ENCODE peak calls at places on chromosomes 3 and 15, in five cellular contexts. One of them, this sample, is unnamed.

GRCh38 chr3:196399485-196399945 is 32.7 kb downstream of the UBXN7 start:
- DNase-seq in NCI-H1092 treated with DMSO at 0.1 percent for 48 hours: no peak
- DNase-seq in sigmoid colon: no peak
- DNase-seq in lung: no peak
- DNase-seq in NCI-H82: no peak
- DNase-seq in this sample: no peak

GRCh38 chr3:78919021-78919755 is 848.6 kb downstream of the ROBO1 start:
- DNase-seq in NCI-H1092 treated with DMSO at 0.1 percent for 48 hours: no peak
- DNase-seq in sigmoid colon: no peak
- DNase-seq in lung: no peak
- DNase-seq in NCI-H82: peak; percentile 78
- DNase-seq in this sample: no peak

GRCh38 chr3:143302638-143303171 is 183.1 kb downstream of the CHST2 start:
- DNase-seq in NCI-H1092 treated with DMSO at 0.1 percent for 48 hours: no peak
- DNase-seq in sigmoid colon: no peak
- DNase-seq in lung: peak; percentile 49
- DNase-seq in NCI-H82: no peak
- DNase-seq in this sample: peak; percentile 84

GRCh38 chr15:100341662-100342560 is at the start of gene ADAMTS17:
- DNase-seq in NCI-H1092 treated with DMSO at 0.1 percent for 48 hours: peak; percentile 93
- DNase-seq in sigmoid colon: peak; percentile 98
- DNase-seq in lung: peak; percentile 95
- DNase-seq in NCI-H82: peak; percentile 99
- DNase-seq in this sample: peak; percentile 97

GRCh38 chr15:77148191-77148590 is 77.3 kb upstream of the TSPAN3 start:
- DNase-seq in NCI-H1092 treated with DMSO at 0.1 percent for 48 hours: no peak
- DNase-seq in sigmoid colon: no peak
- DNase-seq in lung: no peak
- DNase-seq in NCI-H82: no peak
- DNase-seq in this sample: no peak

GRCh38 chr15:77038312-77039216 is 32.3 kb downstream of the TSPAN3 start:
- DNase-seq in NCI-H1092 treated with DMSO at 0.1 percent for 48 hours: no peak
- DNase-seq in sigmoid colon: no peak
- DNase-seq in lung: no peak
- DNase-seq in NCI-H82: no peak
- DNase-seq in this sample: no peak

GRCh38 chr3:72080101-72080500 is 295.2 kb upstream of the PROK2 start:
- DNase-seq in NCI-H1092 treated with DMSO at 0.1 percent for 48 hours: no peak
- DNase-seq in sigmoid colon: no peak
- DNase-seq in lung: no peak
- DNase-seq in NCI-H82: no peak
- DNase-seq in this sample: no peak

GRCh38 chr15:70538278-70538677 is 225.1 kb downstream of the UACA start:
- DNase-seq in NCI-H1092 treated with DMSO at 0.1 percent for 48 hours: no peak
- DNase-seq in sigmoid colon: no peak
- DNase-seq in lung: no peak
- DNase-seq in NCI-H82: no peak
- DNase-seq in this sample: no peak

GRCh38 chr3:66795365-66795764 is 202.7 kb upstream of the KBTBD8 start:
- DNase-seq in NCI-H1092 treated with DMSO at 0.1 percent for 48 hours: no peak
- DNase-seq in sigmoid colon: no peak
- DNase-seq in lung: no peak
- DNase-seq in NCI-H82: no peak
- DNase-seq in this sample: no peak

GRCh38 chr3:110413807-110414748 is 657.5 kb upstream of the NECTIN3 start:
- DNase-seq in NCI-H1092 treated with DMSO at 0.1 percent for 48 hours: no peak
- DNase-seq in sigmoid colon: no peak
- DNase-seq in lung: no peak
- DNase-seq in NCI-H82: no peak
- DNase-seq in this sample: no peak

GRCh38 chr3:70393881-70394612 is 81.6 kb upstream of the MDFIC2 start:
- DNase-seq in NCI-H1092 treated with DMSO at 0.1 percent for 48 hours: no peak
- DNase-seq in sigmoid colon: no peak
- DNase-seq in lung: no peak
- DNase-seq in NCI-H82: no peak
- DNase-seq in this sample: no peak

This sample was measured in posterior vena cava.